ENCODE peak calls at places on chromosomes 3 and 15, in six cellular contexts. Q is stomach, E is endodermal cell, M is AG04450, A is AG04449, T is heart left ventricle. U is an unnamed sample.

GRCh38 chr3:145952541-145952940 is 208.4 kb downstream of the PLOD2 start:
- DNase-seq in Q (no peak), E (no peak), M (peak; percentile 15), A (peak; percentile 86), T (no peak), U (no peak)

GRCh38 chr3:171875923-171876412 is 32.8 kb downstream of the TMEM212 start:
- DNase-seq in Q (no peak), E (no peak), M (no peak), A (peak; percentile 36), T (no peak), U (no peak)

GRCh38 chr15:48978638-48979037 is 14.9 kb upstream of the SHC4 start:
- DNase-seq in Q (no peak), E (no peak), M (no peak), A (no peak), T (no peak), U (no peak)

GRCh38 chr15:78988361-78988911 is 43.6 kb upstream of the CTSH start:
- DNase-seq in Q (peak; percentile 64), E (no peak), M (peak; percentile 98), A (peak; percentile 82), T (peak; percentile 74), U (no peak)

GRCh38 chr15:83993591-83993990 is 242.0 kb upstream of the GOLGA6L4 start:
- DNase-seq in Q (no peak), E (no peak), M (no peak), A (no peak), T (no peak), U (peak; percentile 21)

GRCh38 chr3:131591394-131591990 is 88.7 kb upstream of the MRPL3 start:
- DNase-seq in Q (no peak), E (peak; percentile 53), M (no peak), A (peak; percentile 12), T (no peak), U (no peak)

GRCh38 chr15:67794832-67795574 is 30.3 kb upstream of the SKOR1 start:
- DNase-seq in Q (no peak), E (no peak), M (no peak), A (no peak), T (no peak), U (no peak)

GRCh38 chr3:179067839-179068238 is 3.8 kb downstream of the ZMAT3 start:
- DNase-seq in Q (no peak), E (no peak), M (no peak), A (no peak), T (no peak), U (no peak)

GRCh38 chr15:59953392-59953883 is 50.7 kb upstream of the FOXB1 start:
- DNase-seq in Q (no peak), E (peak; percentile 53), M (no peak), A (no peak), T (no peak), U (no peak)

GRCh38 chr15:36936652-36937051 is 163.7 kb downstream of the MEIS2 start:
- DNase-seq in Q (no peak), E (no peak), M (no peak), A (peak; percentile 12), T (no peak), U (no peak)

GRCh38 chr3:120355486-120355885 is 6.3 kb upstream of the LRRC58 start:
- DNase-seq in Q (no peak), E (no peak), M (no peak), A (no peak), T (no peak), U (no peak)

GRCh38 chr3:14154242-14154641 is 24.2 kb downstream of the XPC start:
- DNase-seq in Q (no peak), E (peak; percentile 12), M (no peak), A (no peak), T (no peak), U (no peak)

GRCh38 chr3:94972066-94972465 is 909.2 kb downstream of the NSUN3 start:
- DNase-seq in Q (no peak), E (no peak), M (no peak), A (no peak), T (no peak), U (no peak)

GRCh38 chr15:81184188-81184587 is 12.5 kb upstream of the IL16 start:
- DNase-seq in Q (no peak), E (no peak), M (no peak), A (no peak), T (no peak), U (no peak)

GRCh38 chr15:72172796-72173195 is 24.8 kb downstream of the GRAMD2A start:
- DNase-seq in Q (no peak), E (no peak), M (no peak), A (no peak), T (no peak), U (no peak)

DNA sequence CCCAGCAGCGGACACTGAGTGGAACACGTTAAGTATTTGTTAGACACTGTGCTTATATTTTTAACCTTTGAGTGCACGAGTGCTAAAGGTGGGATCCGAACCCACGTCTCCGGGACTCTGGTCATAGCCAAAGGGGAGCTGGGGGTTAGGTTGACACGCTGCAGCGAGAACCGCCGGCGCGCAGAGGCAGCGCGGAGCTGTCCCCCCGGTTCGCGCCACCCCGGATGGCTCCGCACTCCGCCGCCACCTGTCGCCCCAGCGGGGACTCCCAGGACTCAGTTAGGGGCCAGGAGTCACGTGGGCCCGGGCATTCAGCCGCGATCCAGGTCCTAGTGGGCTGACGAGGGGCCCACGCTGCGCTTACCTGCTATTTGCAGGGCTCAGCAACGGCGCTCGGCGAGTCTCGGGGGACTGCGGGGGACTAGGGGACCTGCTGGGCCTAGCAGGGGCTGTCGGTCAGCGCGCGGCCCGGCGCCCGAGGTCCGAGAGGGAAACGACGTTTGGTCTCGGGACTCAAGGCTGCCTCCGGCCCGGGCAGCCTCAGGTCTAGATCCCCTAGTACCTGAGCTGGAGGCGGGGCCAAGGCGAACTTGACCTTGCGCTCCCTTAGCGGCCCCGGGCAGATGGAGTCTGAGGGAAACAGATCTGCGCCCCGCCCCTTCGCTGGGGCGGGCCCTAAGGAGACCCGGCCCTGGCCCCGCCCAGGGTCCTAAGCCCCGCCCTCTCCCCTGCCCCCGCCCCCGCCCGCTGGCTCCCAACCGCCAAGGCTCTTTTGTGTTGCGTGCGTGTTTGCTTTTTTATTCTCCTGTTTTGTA is at the start of gene NMNAT3:
- DNase-seq in Q (peak; percentile 88), E (peak; percentile 98), M (no peak), A (no peak), T (peak; percentile 86), U (peak; percentile 37)
- TF ChIP-seq CTCF in Q (no peak), E (no peak), M (no peak), A (no peak), T (no peak), U (peak; percentile 6)

GRCh38 chr3:115071611-115072010 is 75.5 kb downstream of the ZBTB20 start:
- DNase-seq in Q (no peak), E (no peak), M (peak; percentile 2), A (no peak), T (no peak), U (no peak)

GRCh38 chr3:115071122-115071521 is 76.0 kb downstream of the ZBTB20 start:
- DNase-seq in Q (no peak), E (no peak), M (no peak), A (no peak), T (no peak), U (no peak)

GRCh38 chr3:115077501-115078250 is 69.4 kb downstream of the ZBTB20 start:
- DNase-seq in Q (no peak), E (no peak), M (no peak), A (no peak), T (no peak), U (no peak)

GRCh38 chr3:115072265-115073008 is 74.7 kb downstream of the ZBTB20 start:
- DNase-seq in Q (no peak), E (no peak), M (no peak), A (no peak), T (no peak), U (no peak)

GRCh38 chr3:115074502-115074901 is 72.6 kb downstream of the ZBTB20 start:
- DNase-seq in Q (no peak), E (no peak), M (peak; percentile 30), A (no peak), T (no peak), U (no peak)
- TF ChIP-seq CTCF in Q (no peak), E (no peak), M (no peak), A (no peak), T (no peak), U (no peak)

GRCh38 chr3:141777957-141778813 is 15.0 kb downstream of the GRK7 start:
- DNase-seq in Q (no peak), E (no peak), M (no peak), A (no peak), T (no peak), U (no peak)

GRCh38 chr3:141779667-141780066 is 16.5 kb downstream of the GRK7 start:
- DNase-seq in Q (no peak), E (no peak), M (no peak), A (no peak), T (no peak), U (no peak)

GRCh38 chr3:141783632-141784031 is 20.4 kb downstream of the GRK7 start:
- DNase-seq in Q (no peak), E (peak; percentile 67), M (no peak), A (no peak), T (no peak), U (no peak)

GRCh38 chr3:141784096-141784495 is 20.9 kb downstream of the GRK7 start:
- DNase-seq in Q (no peak), E (no peak), M (no peak), A (no peak), T (no peak), U (no peak)

DNA sequence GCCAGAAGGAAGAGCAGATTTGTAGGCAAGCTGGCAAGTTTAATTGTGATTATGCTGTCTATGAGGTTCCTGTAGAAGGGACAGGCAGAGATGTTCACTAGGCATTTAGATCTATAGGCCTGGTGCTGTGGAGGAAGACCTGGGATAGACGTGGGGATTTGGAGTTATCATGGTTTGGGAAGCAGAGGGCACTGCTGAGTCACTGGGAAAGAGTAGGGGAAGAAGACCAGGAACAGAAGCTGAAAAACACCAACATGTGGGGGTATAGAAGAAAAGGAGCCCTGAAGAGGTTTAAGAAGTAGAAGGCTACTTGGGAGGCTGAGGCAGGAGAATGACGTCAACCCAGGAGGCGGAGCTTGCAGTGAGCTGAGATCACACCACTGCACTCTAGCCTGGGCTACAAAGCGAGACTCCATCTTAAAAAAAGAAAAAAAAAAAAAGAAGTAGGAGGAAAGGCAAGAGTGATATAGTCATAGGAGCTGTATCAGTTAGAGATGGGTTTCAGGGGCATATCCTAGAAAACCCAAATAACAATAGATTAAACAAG is 19.3 kb downstream of the GRK7 start:
- DNase-seq in Q (no peak), E (peak; percentile 55), M (no peak), A (no peak), T (no peak), U (no peak)
- TF ChIP-seq CTCF in Q (no peak), E (peak; percentile 62), M (no peak), A (no peak), T (no peak), U (no peak)

GRCh38 chr15:39427705-39428104 is 153.2 kb upstream of the THBS1 start:
- DNase-seq in Q (no peak), E (no peak), M (no peak), A (no peak), T (peak; percentile 14), U (no peak)
- TF ChIP-seq CTCF in Q (no peak), E (no peak), M (no peak), A (no peak), T (no peak), U (no peak)

DNA sequence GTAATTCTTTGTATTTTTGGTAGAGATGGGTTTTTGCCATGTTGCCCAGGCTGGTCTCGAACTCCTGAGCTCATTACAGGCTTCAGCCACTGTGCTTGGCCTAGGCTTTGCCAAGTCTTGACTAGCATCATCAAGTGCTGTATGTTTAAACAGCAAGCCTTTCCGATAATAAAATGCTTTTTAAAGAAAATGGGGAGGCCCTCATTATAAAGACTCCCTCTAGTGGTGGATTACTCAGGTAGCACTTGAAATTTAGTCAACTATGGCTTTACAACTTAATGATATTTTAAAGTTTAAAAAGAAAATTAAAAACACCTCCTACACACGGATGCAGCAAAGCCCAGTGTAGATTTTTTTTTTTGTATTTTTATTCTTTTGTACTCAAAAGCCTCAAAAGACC is 213.6 kb downstream of the GAP43 start:
- DNase-seq in Q (no peak), E (no peak), M (no peak), A (no peak), T (no peak), U (no peak)
- TF ChIP-seq CTCF in Q (no peak), E (peak; percentile 84), M (peak; percentile 66), A (peak; percentile 22), T (peak; percentile 25), U (peak; percentile 53)

U was measured in GM12864.